ENCODE peak calls at places on chromosome 7, in five cellular contexts. D, Z, K, G and J are unnamed samples.
A peak's percentile ranks its signal among the peaks of the same experiment; 100 is the strongest.

GRCh38 chr7:2353650-2354172 is 916 bp upstream of the EIF3B start:
- DNase-seq in G (peak; percentile 78), D (peak; percentile 86), K (peak; percentile 63), Z (peak; percentile 36), J (peak; percentile 89)

GRCh38 chr7:157791261-157791660 is 454.5 kb downstream of the DNAJB6 start:
- DNase-seq in K (no peak), G (no peak), Z (no peak), D (no peak), J (no peak)

GRCh38 chr7:82194011-82194410 is 249.6 kb downstream of the CACNA2D1 start:
- DNase-seq in K (no peak), Z (no peak), G (no peak), D (no peak), J (no peak)

GRCh38 chr7:18771834-18772566 is 276.5 kb downstream of the HDAC9 start:
- DNase-seq in Z (no peak), D (no peak), K (no peak), G (no peak), J (no peak)

GRCh38 chr7:99386584-99387238 is 12.2 kb downstream of the ARPC1B start:
- DNase-seq in G (peak; percentile 67), D (no peak), Z (no peak), K (no peak), J (peak; percentile 49)

GRCh38 chr7:140212100-140212881 is 35.5 kb upstream of the KDM7A start:
- DNase-seq in G (no peak), K (peak; percentile 80), Z (no peak), D (no peak), J (no peak)

GRCh38 chr7:142482899-142483658 is 225.2 kb upstream of the PRSS58 start:
- DNase-seq in Z (no peak), D (peak; percentile 35), G (peak; percentile 7), K (no peak), J (peak; percentile 62)

GRCh38 chr7:122143751-122144711 is at the start of gene AASS:
- DNase-seq in D (peak; percentile 97), Z (peak; percentile 93), G (peak; percentile 93), K (peak; percentile 48), J (peak; percentile 91)

GRCh38 chr7:158289761-158290523 is 297.7 kb downstream of the PTPRN2 start:
- DNase-seq in G (no peak), Z (no peak), K (no peak), D (no peak), J (no peak)

GRCh38 chr7:42210333-42210732 is 26.7 kb downstream of the GLI3 start:
- DNase-seq in Z (no peak), K (no peak), G (no peak), D (no peak), J (no peak)

GRCh38 chr7:26182283-26182682 is 18.3 kb downstream of the HNRNPA2B1 start:
- DNase-seq in D (no peak), K (no peak), Z (no peak), G (no peak), J (no peak)

GRCh38 chr7:102439963-102440795 is 6.8 kb downstream of the ORAI2 start:
- DNase-seq in Z (peak; percentile 53), G (peak; percentile 72), K (no peak), D (peak; percentile 87), J (no peak)

GRCh38 chr7:20896996-20897395 is 110.3 kb upstream of the SP8 start:
- DNase-seq in Z (no peak), K (no peak), D (no peak), G (no peak), J (no peak)

GRCh38 chr7:142884285-142884637 is 1.3 kb downstream of the TRPV6 start:
- DNase-seq in Z (no peak), G (no peak), D (no peak), K (no peak), J (no peak)

GRCh38 chr7:48781783-48782182 is 142.6 kb upstream of the CDC14C start:
- DNase-seq in D (no peak), Z (no peak), K (no peak), G (no peak), J (no peak)

GRCh38 chr7:155517969-155518368 is 28.4 kb downstream of the CNPY1 start:
- DNase-seq in G (no peak), Z (no peak), D (no peak), K (no peak), J (no peak)

GRCh38 chr7:90599038-90599437 is 2.9 kb downstream of the CDK14 start:
- DNase-seq in K (no peak), Z (no peak), G (no peak), D (no peak), J (no peak)

GRCh38 chr7:91212592-91212991 is 51.6 kb upstream of the FZD1 start:
- DNase-seq in D (no peak), Z (no peak), G (no peak), K (no peak), J (no peak)

GRCh38 chr7:132472463-132473120 is 103.7 kb downstream of the PLXNA4 start:
- DNase-seq in D (peak; percentile 22), Z (no peak), K (no peak), G (no peak), J (peak; percentile 66)

GRCh38 chr7:75989726-75990388 is 4.5 kb downstream of the TMEM120A start:
- DNase-seq in K (no peak), D (no peak), G (peak; percentile 11), Z (no peak), J (no peak)

GRCh38 chr7:8109196-8110022 is 140.8 kb downstream of the GLCCI1 start:
- DNase-seq in D (peak; percentile 28), Z (no peak), G (no peak), K (no peak), J (no peak)

GRCh38 chr7:103658055-103659010 is 212.3 kb upstream of the SLC26A5 start:
- DNase-seq in Z (no peak), K (no peak), D (no peak), G (peak; percentile 16), J (no peak)

GRCh38 chr7:46854958-46855473 is 726.9 kb downstream of the TNS3 start:
- DNase-seq in D (no peak), K (no peak), Z (no peak), G (no peak), J (no peak)

GRCh38 chr7:111381590-111381989 is 180.7 kb downstream of the IMMP2L start:
- DNase-seq in D (no peak), G (no peak), K (no peak), Z (no peak), J (no peak)

GRCh38 chr7:97835296-97836138 is 36.7 kb downstream of the ASNS start:
- DNase-seq in K (peak; percentile 9), Z (no peak), G (peak; percentile 53), D (peak; percentile 63), J (peak; percentile 42)

GRCh38 chr7:150668472-150668911 is 17.0 kb upstream of the GIMAP2 start:
- DNase-seq in K (peak; percentile 99), D (no peak), G (no peak), Z (no peak), J (no peak)

GRCh38 chr7:131057015-131057518 is 270.6 kb upstream of the MKLN1 start:
- DNase-seq in G (peak; percentile 89), K (no peak), Z (no peak), D (no peak), J (no peak)

GRCh38 chr7:158765020-158765419 is 60.4 kb upstream of the NCAPG2 start:
- DNase-seq in K (no peak), G (no peak), Z (no peak), D (no peak), J (no peak)

GRCh38 chr7:6395898-6396582 is 51.7 kb downstream of the DAGLB start:
- DNase-seq in K (no peak), Z (no peak), G (no peak), D (no peak), J (no peak)
- TF ChIP-seq SUZ12 in K (no peak), Z (no peak), G (no peak), D (no peak), J (no peak)

DNA sequence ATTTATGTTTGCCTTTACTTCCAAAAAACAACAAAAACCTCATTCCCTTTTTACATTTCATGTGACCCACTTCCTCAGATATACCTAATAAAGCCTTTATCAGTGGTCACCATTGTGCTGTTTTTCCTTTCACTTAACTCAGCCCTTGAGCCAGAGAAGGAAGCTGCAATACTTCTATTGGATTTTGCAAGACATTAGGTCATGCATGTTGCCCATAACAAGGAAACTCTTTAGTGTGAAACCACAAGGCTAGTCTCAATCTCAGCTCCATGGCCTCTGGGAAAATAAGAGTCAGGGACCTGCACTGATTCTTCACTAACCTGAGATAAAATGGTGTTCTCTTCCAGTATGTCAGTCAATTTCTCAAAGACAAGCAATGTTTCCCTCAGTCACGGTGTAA is 27.8 kb downstream of the STEAP4 start:
- DNase-seq in K (no peak), D (no peak), G (no peak), Z (no peak), J (no peak)
- TF ChIP-seq SUZ12 in K (no peak), D (no peak), G (no peak), Z (no peak), J (no peak)

DNA sequence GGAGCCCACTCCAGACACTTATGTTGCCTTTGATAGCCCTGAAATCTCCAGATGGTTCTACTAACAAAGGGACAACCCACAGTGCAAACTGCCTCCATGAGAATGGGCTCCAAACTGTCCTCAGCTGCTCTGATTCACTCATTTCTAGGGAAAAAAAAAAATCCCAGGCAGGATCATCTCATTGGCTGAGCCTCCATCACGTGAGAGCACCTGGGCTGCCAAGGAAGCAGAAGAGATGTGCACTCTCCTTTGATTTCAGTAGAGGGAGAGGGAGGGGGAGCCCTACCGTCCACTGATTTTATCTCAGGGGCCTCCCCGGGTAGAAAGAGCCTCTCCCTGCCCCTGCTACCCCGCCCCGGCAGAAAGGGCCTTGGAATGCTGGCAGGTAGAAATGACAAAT is 725.3 kb downstream of the PHTF2 start:
- DNase-seq in K (no peak), Z (no peak), D (no peak), G (no peak), J (no peak)
- TF ChIP-seq SUZ12 in K (no peak), Z (no peak), D (no peak), G (no peak), J (no peak)

GRCh38 chr7:13990319-13990983 is 985 bp upstream of the ETV1 start:
- DNase-seq in Z (no peak), K (no peak), D (peak; percentile 94), G (peak; percentile 0), J (peak; percentile 22)

GRCh38 chr7:13988765-13989137 is 715 bp downstream of the ETV1 start:
- DNase-seq in D (peak; percentile 50), Z (no peak), G (no peak), K (no peak), J (peak; percentile 8)

GRCh38 chr7:13988011-13988410 is 1.5 kb downstream of the ETV1 start:
- DNase-seq in Z (no peak), D (no peak), K (no peak), G (no peak), J (no peak)

GRCh38 chr7:13989944-13990295 is 454 bp upstream of the ETV1 start:
- DNase-seq in K (no peak), G (no peak), D (no peak), Z (no peak), J (peak; percentile 4)

DNA sequence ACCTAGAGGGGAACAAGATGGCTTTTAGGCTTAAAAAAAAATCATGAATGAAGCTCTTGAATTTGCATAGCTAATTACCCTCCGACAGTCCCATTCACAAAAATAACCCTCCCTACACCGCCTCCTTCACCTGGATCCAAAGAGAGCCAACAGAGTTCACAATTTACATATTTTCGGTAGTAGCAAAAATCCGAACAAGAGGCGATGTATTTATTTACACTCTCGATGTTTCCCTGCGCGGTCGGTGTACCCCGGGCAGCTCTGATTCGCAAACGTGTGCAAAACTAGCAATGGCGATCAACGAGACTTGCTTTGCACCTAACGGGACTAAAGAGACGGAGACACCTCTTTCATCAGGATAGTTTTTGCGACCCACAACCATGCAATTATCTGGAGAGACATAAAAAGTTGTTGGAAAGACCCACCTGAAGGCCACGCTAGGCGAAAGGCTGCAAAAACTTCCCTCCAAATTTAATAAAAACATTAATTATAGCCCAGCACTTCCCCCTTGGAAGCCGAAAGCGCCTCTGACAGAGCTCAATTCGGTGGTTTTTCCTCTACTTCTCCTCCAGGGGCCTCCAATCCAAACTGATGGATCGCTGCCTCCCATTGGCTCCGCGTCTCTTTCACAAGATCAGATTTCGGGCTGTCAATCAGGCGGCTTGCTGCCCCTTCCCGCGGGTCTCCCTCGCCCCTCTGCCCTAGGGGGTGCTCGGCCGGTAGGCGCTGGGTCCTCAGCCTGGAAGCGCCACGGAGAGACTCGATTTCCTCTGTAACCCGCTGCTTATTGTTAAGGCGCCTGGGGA is at the start of gene ETV1:
- DNase-seq in G (peak; percentile 14), Z (peak; percentile 89), K (no peak), D (peak; percentile 95), J (peak; percentile 67)
- TF ChIP-seq SUZ12 in G (no peak), Z (no peak), K (no peak), D (no peak), J (no peak)